ENCODE peak calls at places on chromosomes 12 and 14, in five cellular contexts. L is WTC11, A is breast epithelium, J is NB4, N is stomach. I is an unnamed sample.

GRCh38 chr14:99261916-99262787 is 9.8 kb downstream of the BCL11B start:
- DNase-seq in J (no peak), A (no peak), L (no peak), N (peak; percentile 43), I (no peak)

GRCh38 chr12:107200394-107200793 is 107.0 kb upstream of the CRY1 start:
- DNase-seq in N (no peak), A (no peak), J (no peak), L (no peak), I (no peak)

GRCh38 chr12:45893240-45893639 is 97.1 kb downstream of the SCAF11 start:
- DNase-seq in A (no peak), J (peak; percentile 41), N (no peak), L (no peak), I (no peak)

GRCh38 chr14:22646570-22647254 is 2.6 kb upstream of the OR6J1 start:
- DNase-seq in N (no peak), L (no peak), A (no peak), J (peak; percentile 71), I (no peak)

GRCh38 chr12:43957732-43958131 is 121.9 kb downstream of the TMEM117 start:
- DNase-seq in J (peak; percentile 75), A (no peak), L (no peak), N (no peak), I (no peak)

GRCh38 chr12:62714409-62715075 is 220.4 kb downstream of the PPM1H start:
- DNase-seq in J (no peak), L (no peak), N (no peak), A (no peak), I (no peak)

GRCh38 chr12:117850048-117850447 is 118.7 kb downstream of the KSR2 start:
- DNase-seq in N (no peak), J (peak; percentile 51), L (peak; percentile 45), A (no peak), I (no peak)

GRCh38 chr12:127628655-127629054 is 638.3 kb upstream of the TMEM132C start:
- DNase-seq in L (no peak), N (no peak), A (no peak), J (no peak), I (no peak)

GRCh38 chr12:44154128-44154527 is 318.2 kb downstream of the TMEM117 start:
- DNase-seq in L (no peak), J (no peak), A (no peak), N (no peak), I (no peak)

GRCh38 chr12:51591020-51591901 is at the start of gene SCN8A:
- DNase-seq in A (no peak), N (peak; percentile 36), J (peak; percentile 49), L (peak; percentile 85), I (no peak)

GRCh38 chr12:31773223-31773750 is 44.5 kb upstream of the AMN1 start:
- DNase-seq in L (no peak), J (no peak), N (no peak), A (no peak), I (no peak)

GRCh38 chr14:60310086-60310684 is 61.2 kb downstream of the PPM1A start:
- DNase-seq in A (no peak), J (no peak), N (no peak), L (no peak), I (no peak)

GRCh38 chr14:104983231-104983721 is 2.3 kb upstream of the CLBA1 start:
- DNase-seq in J (no peak), A (no peak), L (no peak), N (no peak), I (no peak)

GRCh38 chr14:54637829-54638446 is 71.0 kb downstream of the SAMD4A start:
- DNase-seq in J (no peak), N (no peak), L (no peak), A (no peak), I (no peak)

GRCh38 chr14:23695220-23695999 is 59.2 kb downstream of the DHRS2 start:
- DNase-seq in J (no peak), L (peak; percentile 36), N (peak; percentile 49), A (no peak), I (no peak)

GRCh38 chr12:64682572-64683277 is 72.4 kb downstream of the RASSF3 start:
- DNase-seq in N (no peak), A (no peak), L (no peak), J (peak; percentile 48), I (no peak)

GRCh38 chr12:120497524-120498150 is 1.7 kb downstream of the DYNLL1 start:
- DNase-seq in J (no peak), A (no peak), L (no peak), N (no peak), I (no peak)

GRCh38 chr14:49999216-49999761 is 106.4 kb downstream of the ARF6 start:
- DNase-seq in N (peak; percentile 86), A (peak; percentile 74), J (peak; percentile 92), L (no peak), I (peak; percentile 31)

GRCh38 chr12:120978296-120979219 is at the start of gene HNF1A:
- DNase-seq in N (peak; percentile 75), L (no peak), J (no peak), A (no peak), I (no peak)

GRCh38 chr12:53205747-53206146 is 1.3 kb downstream of the ITGB7 start:
- DNase-seq in L (no peak), N (peak; percentile 34), A (no peak), J (peak; percentile 89), I (no peak)

GRCh38 chr12:123271182-123271491 is 519 bp downstream of the CDK2AP1 start:
- DNase-seq in A (peak; percentile 81), L (peak; percentile 75), N (peak; percentile 78), J (peak; percentile 85), I (no peak)

GRCh38 chr14:61337893-61338292 is 16.5 kb downstream of the PRKCH start:
- DNase-seq in A (no peak), J (no peak), L (no peak), N (peak; percentile 29), I (no peak)

GRCh38 chr12:99039367-99040120 is 394.5 kb downstream of the APAF1 start:
- DNase-seq in J (no peak), L (no peak), A (no peak), N (no peak), I (no peak)

GRCh38 chr12:95623554-95624170 is 72.4 kb upstream of the USP44 start:
- DNase-seq in A (peak; percentile 71), N (peak; percentile 79), J (peak; percentile 84), L (peak; percentile 88), I (no peak)
- TF ChIP-seq CTCF in A (no peak), N (no peak), J (peak; percentile 97), L (peak; percentile 56), I (peak; percentile 71)

GRCh38 chr12:66120477-66120876 is 10.1 kb downstream of the LLPH start:
- DNase-seq in A (no peak), N (no peak), L (no peak), J (no peak), I (no peak)
- TF ChIP-seq CTCF in A (no peak), N (no peak), L (no peak), J (peak; percentile 11), I (no peak)

DNA sequence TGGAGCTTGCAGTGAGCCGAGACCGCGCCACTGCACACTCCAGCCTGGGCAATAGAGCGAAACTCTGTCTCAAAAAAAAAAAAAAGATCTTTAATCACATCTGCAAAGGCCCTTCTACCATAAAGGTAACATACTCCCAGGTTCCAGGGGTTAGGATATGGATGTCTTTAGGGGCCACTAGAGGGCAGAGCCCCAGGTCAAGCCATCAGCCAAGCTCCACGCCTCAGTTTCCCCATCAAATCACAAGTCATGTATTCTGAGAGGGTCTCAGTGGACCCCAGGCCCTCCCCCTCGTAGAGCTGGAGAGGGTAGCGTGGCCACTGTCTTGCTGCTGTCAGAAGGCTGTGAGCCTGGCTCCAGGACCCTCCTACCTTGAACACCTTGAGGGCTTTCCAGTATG is 18.8 kb downstream of the SLC8B1 start:
- DNase-seq in J (no peak), A (no peak), N (no peak), L (no peak), I (no peak)
- TF ChIP-seq CTCF in J (peak; percentile 39), A (no peak), N (no peak), L (no peak), I (no peak)

GRCh38 chr12:81564237-81564636 is 194.9 kb downstream of the PPFIA2 start:
- DNase-seq in A (no peak), J (no peak), L (no peak), N (no peak), I (no peak)
- TF ChIP-seq CTCF in A (no peak), J (no peak), L (no peak), N (no peak), I (no peak)

DNA sequence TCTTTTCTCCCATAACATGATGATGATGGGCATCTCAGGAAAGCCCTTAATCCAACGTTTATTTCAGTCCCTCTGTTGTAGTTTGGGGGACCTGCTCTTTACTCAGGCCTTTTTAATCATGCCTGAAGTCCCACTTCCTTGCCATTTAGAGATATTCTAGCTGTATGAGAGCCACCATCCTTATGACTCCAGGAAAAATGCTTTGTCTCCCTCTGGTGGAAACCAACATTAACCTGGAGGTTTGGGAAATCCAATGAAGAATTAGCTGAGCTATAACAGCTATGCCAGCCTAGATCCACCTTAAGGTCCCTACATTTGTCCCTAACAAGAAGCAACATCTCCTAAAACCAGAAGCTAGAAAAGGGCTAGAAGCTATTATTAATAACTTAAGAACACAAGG is 1399.1 kb downstream of the LRFN5 start:
- DNase-seq in N (no peak), L (no peak), A (no peak), J (peak; percentile 2), I (no peak)
- TF ChIP-seq CTCF in N (no peak), L (no peak), A (no peak), J (no peak), I (no peak)

I was measured in esophagus squamous epithelium.